ENCODE peak calls at places on chromosome 1, in four cellular contexts. I, W, S and X are unnamed samples.

GRCh38 chr1:209988706-209989105 is 50.7 kb downstream of the SYT14 start:
- DNase-seq in I (no peak), W (no peak), S (no peak), X (no peak)

GRCh38 chr1:187491082-187491720 is 662.5 kb downstream of the PLA2G4A start:
- DNase-seq in I (peak), W (no peak), S (peak), X (no peak)

GRCh38 chr1:55702064-55702463 is 486.9 kb upstream of the USP24 start:
- DNase-seq in I (no peak), W (no peak), S (peak), X (peak)

GRCh38 chr1:44696789-44697188 is 22.3 kb downstream of the ARMH1 start:
- DNase-seq in I (no peak), W (no peak), S (no peak), X (no peak)

GRCh38 chr1:8712413-8713229 is 104.8 kb downstream of the RERE start:
- DNase-seq in I (peak), W (peak), S (peak), X (peak)

GRCh38 chr1:13730751-13731482 is 30.9 kb downstream of the PRDM2 start:
- DNase-seq in I (peak), W (no peak), S (peak), X (peak)

GRCh38 chr1:179129702-179130473 is 48.0 kb downstream of the TOR3A start:
- DNase-seq in I (peak), W (no peak), S (peak), X (no peak)

GRCh38 chr1:31782066-31782762 is 18.1 kb upstream of the ADGRB2 start:
- DNase-seq in I (no peak), W (no peak), S (no peak), X (no peak)

GRCh38 chr1:67683306-67683705 is 1.7 kb upstream of the GADD45A start:
- DNase-seq in I (peak), W (no peak), S (peak), X (no peak)